ENCODE peak calls at places on chromosomes 2 and 18, in eight cellular contexts. One of them, this sample, is unnamed. For H3K36me3 and H3K4me1, the result is how much of the 10 kb centered on the place peaks cover.

GRCh38 chr2:157404363-157404762 is 39.5 kb downstream of the CYTIP start:
- DNase-seq in uterus: no peak
- DNase-seq in tibial nerve: no peak
- DNase-seq in GM23338: no peak
- DNase-seq in cardiac muscle cell: no peak
- DNase-seq in lower lobe of right lung: peak
- DNase-seq in heart left ventricle: no peak
- DNase-seq in colonic mucosa: no peak
- DNase-seq in this sample: no peak

GRCh38 chr2:95667480-95667879 is 75.7 kb downstream of the TRIM43 start:
- DNase-seq in colonic mucosa: no peak
- DNase-seq in uterus: no peak
- DNase-seq in lower lobe of right lung: no peak
- DNase-seq in tibial nerve: no peak
- DNase-seq in GM23338: no peak
- DNase-seq in heart left ventricle: no peak
- DNase-seq in cardiac muscle cell: no peak
- DNase-seq in this sample: no peak

GRCh38 chr2:98465456-98466201 is 21.0 kb downstream of the INPP4A start:
- DNase-seq in cardiac muscle cell: no peak
- DNase-seq in colonic mucosa: peak
- DNase-seq in lower lobe of right lung: peak
- DNase-seq in uterus: peak
- DNase-seq in GM23338: no peak
- DNase-seq in heart left ventricle: peak
- DNase-seq in tibial nerve: peak
- DNase-seq in this sample: peak

GRCh38 chr2:27071990-27072830 is 756 bp upstream of the OST4 start:
- DNase-seq in GM23338: peak
- DNase-seq in colonic mucosa: peak
- DNase-seq in uterus: peak
- DNase-seq in cardiac muscle cell: peak
- DNase-seq in lower lobe of right lung: no peak
- DNase-seq in tibial nerve: no peak
- DNase-seq in heart left ventricle: peak
- DNase-seq in this sample: peak

GRCh38 chr2:169225233-169225750 is 137.0 kb downstream of the LRP2 start:
- DNase-seq in tibial nerve: no peak
- DNase-seq in heart left ventricle: no peak
- DNase-seq in cardiac muscle cell: no peak
- DNase-seq in uterus: no peak
- DNase-seq in lower lobe of right lung: no peak
- DNase-seq in GM23338: no peak
- DNase-seq in colonic mucosa: no peak
- DNase-seq in this sample: no peak

GRCh38 chr2:215460682-215461081 is 24.8 kb upstream of the FN1 start:
- DNase-seq in heart left ventricle: no peak
- DNase-seq in tibial nerve: no peak
- DNase-seq in uterus: no peak
- DNase-seq in lower lobe of right lung: no peak
- DNase-seq in cardiac muscle cell: no peak
- DNase-seq in colonic mucosa: no peak
- DNase-seq in GM23338: no peak
- DNase-seq in this sample: no peak

GRCh38 chr2:164511738-164512137 is 109.5 kb downstream of the GRB14 start:
- DNase-seq in GM23338: no peak
- DNase-seq in uterus: no peak
- DNase-seq in colonic mucosa: no peak
- DNase-seq in heart left ventricle: no peak
- DNase-seq in lower lobe of right lung: no peak
- DNase-seq in tibial nerve: no peak
- DNase-seq in cardiac muscle cell: no peak
- DNase-seq in this sample: no peak

GRCh38 chr18:79516441-79516931 is 120.8 kb downstream of the NFATC1 start:
- DNase-seq in GM23338: no peak
- DNase-seq in cardiac muscle cell: no peak
- DNase-seq in uterus: no peak
- DNase-seq in tibial nerve: no peak
- DNase-seq in colonic mucosa: peak
- DNase-seq in lower lobe of right lung: no peak
- DNase-seq in heart left ventricle: no peak
- DNase-seq in this sample: no peak

GRCh38 chr2:128644156-128644555 is 325.5 kb upstream of the HS6ST1 start:
- DNase-seq in GM23338: peak
- DNase-seq in colonic mucosa: no peak
- DNase-seq in tibial nerve: no peak
- DNase-seq in heart left ventricle: peak
- DNase-seq in lower lobe of right lung: no peak
- DNase-seq in uterus: no peak
- DNase-seq in cardiac muscle cell: no peak
- DNase-seq in this sample: no peak

GRCh38 chr18:68699043-68699442 is 15.9 kb downstream of the TMX3 start:
- DNase-seq in GM23338: no peak
- DNase-seq in lower lobe of right lung: no peak
- DNase-seq in tibial nerve: no peak
- DNase-seq in colonic mucosa: no peak
- DNase-seq in heart left ventricle: no peak
- DNase-seq in uterus: no peak
- DNase-seq in cardiac muscle cell: no peak
- DNase-seq in this sample: no peak

GRCh38 chr2:71453404-71454220 is at the start of gene DYSF:
- DNase-seq in lower lobe of right lung: peak
- DNase-seq in heart left ventricle: peak
- DNase-seq in GM23338: peak
- DNase-seq in colonic mucosa: no peak
- DNase-seq in tibial nerve: no peak
- DNase-seq in cardiac muscle cell: peak
- DNase-seq in uterus: no peak
- DNase-seq in this sample: peak

GRCh38 chr2:75655861-75656260 is 9.3 kb downstream of the MRPL19 start:
- DNase-seq in colonic mucosa: no peak
- DNase-seq in heart left ventricle: no peak
- DNase-seq in tibial nerve: no peak
- DNase-seq in GM23338: no peak
- DNase-seq in lower lobe of right lung: no peak
- DNase-seq in uterus: no peak
- DNase-seq in cardiac muscle cell: no peak
- DNase-seq in this sample: no peak

GRCh38 chr18:44681039-44681595 is 429 bp downstream of the SETBP1 start:
- DNase-seq in uterus: peak
- DNase-seq in colonic mucosa: no peak
- DNase-seq in lower lobe of right lung: no peak
- DNase-seq in tibial nerve: no peak
- DNase-seq in cardiac muscle cell: no peak
- DNase-seq in heart left ventricle: no peak
- DNase-seq in GM23338: no peak
- DNase-seq in this sample: peak

GRCh38 chr18:79528296-79528695 is 132.6 kb downstream of the NFATC1 start:
- DNase-seq in GM23338: no peak
- DNase-seq in colonic mucosa: no peak
- DNase-seq in tibial nerve: no peak
- DNase-seq in heart left ventricle: no peak
- DNase-seq in uterus: peak
- DNase-seq in cardiac muscle cell: no peak
- DNase-seq in lower lobe of right lung: peak
- DNase-seq in this sample: no peak

GRCh38 chr18:2169656-2170055 is 401.6 kb downstream of the METTL4 start:
- DNase-seq in cardiac muscle cell: no peak
- DNase-seq in lower lobe of right lung: no peak
- DNase-seq in uterus: no peak
- DNase-seq in colonic mucosa: no peak
- DNase-seq in tibial nerve: no peak
- DNase-seq in GM23338: no peak
- DNase-seq in heart left ventricle: no peak
- DNase-seq in this sample: no peak

GRCh38 chr2:63104482-63104881 is 53.9 kb downstream of the OTX1 start:
- DNase-seq in lower lobe of right lung: no peak
- DNase-seq in GM23338: no peak
- DNase-seq in colonic mucosa: no peak
- DNase-seq in uterus: no peak
- DNase-seq in cardiac muscle cell: no peak
- DNase-seq in heart left ventricle: no peak
- DNase-seq in tibial nerve: no peak
- DNase-seq in this sample: no peak

GRCh38 chr18:13302611-13303267 is 84.2 kb downstream of the LDLRAD4 start:
- DNase-seq in uterus: no peak
- DNase-seq in cardiac muscle cell: no peak
- DNase-seq in GM23338: no peak
- DNase-seq in heart left ventricle: no peak
- DNase-seq in lower lobe of right lung: no peak
- DNase-seq in tibial nerve: peak
- DNase-seq in colonic mucosa: no peak
- DNase-seq in this sample: no peak

GRCh38 chr2:234747833-234748559 is 203.8 kb upstream of the SH3BP4 start:
- DNase-seq in heart left ventricle: no peak
- DNase-seq in cardiac muscle cell: no peak
- DNase-seq in uterus: no peak
- DNase-seq in lower lobe of right lung: no peak
- DNase-seq in GM23338: no peak
- DNase-seq in tibial nerve: no peak
- DNase-seq in colonic mucosa: no peak
- DNase-seq in this sample: no peak

DNA sequence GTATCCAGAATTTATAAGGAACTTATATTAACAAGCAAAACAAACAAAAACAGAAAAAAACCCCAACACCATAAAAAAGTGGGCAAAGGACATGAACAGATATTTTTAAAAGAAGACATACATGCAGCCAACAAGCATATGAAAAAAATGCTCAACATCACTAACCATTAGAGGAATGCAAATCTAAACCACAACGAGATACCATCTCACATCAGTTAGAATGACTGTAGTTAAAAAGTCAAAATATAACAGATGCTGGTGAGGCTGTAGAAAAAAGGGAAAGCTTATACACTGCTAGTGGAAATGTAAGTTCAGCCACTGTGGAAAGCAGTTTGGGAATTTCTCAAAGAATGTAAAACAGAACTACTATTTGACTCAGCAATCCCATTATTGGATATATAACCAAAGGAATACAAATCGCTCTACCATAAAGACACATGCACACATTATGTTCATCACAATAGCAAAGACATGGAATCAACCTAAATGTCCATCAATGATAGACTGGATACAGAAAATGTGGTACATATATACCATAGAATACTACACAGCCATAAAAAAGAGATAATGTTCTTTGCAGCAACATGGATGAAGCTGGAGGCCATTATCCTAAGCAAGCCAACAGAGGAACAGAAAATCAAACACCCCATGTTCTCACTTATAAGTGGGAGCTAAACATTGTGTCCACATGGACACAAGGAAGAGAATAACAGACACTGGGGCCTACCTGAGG is 25.3 kb downstream of the PREPL start:
- DNase-seq in GM23338: no peak
- DNase-seq in heart left ventricle: no peak
- DNase-seq in colonic mucosa: no peak
- DNase-seq in cardiac muscle cell: no peak
- DNase-seq in tibial nerve: no peak
- DNase-seq in lower lobe of right lung: no peak
- DNase-seq in uterus: no peak
- DNase-seq in this sample: no peak
- H3K36me3 ChIP-seq in GM23338: under half
- H3K36me3 ChIP-seq in heart left ventricle: half or more
- H3K36me3 ChIP-seq in colonic mucosa: under half
- H3K36me3 ChIP-seq in cardiac muscle cell: under half
- H3K36me3 ChIP-seq in tibial nerve: half or more
- H3K36me3 ChIP-seq in lower lobe of right lung: half or more
- H3K36me3 ChIP-seq in uterus: under half
- H3K36me3 ChIP-seq in this sample: half or more

GRCh38 chr2:46925444-46926351 is 10.1 kb upstream of the MCFD2 start:
- DNase-seq in GM23338: peak
- DNase-seq in uterus: no peak
- DNase-seq in heart left ventricle: no peak
- DNase-seq in lower lobe of right lung: no peak
- DNase-seq in cardiac muscle cell: no peak
- DNase-seq in colonic mucosa: no peak
- DNase-seq in tibial nerve: no peak
- DNase-seq in this sample: no peak

GRCh38 chr2:46924608-46925007 is 9.0 kb upstream of the MCFD2 start:
- DNase-seq in lower lobe of right lung: no peak
- DNase-seq in uterus: no peak
- DNase-seq in colonic mucosa: no peak
- DNase-seq in heart left ventricle: no peak
- DNase-seq in cardiac muscle cell: no peak
- DNase-seq in tibial nerve: no peak
- DNase-seq in GM23338: no peak
- DNase-seq in this sample: peak

GRCh38 chr2:46923011-46923669 is 7.5 kb upstream of the MCFD2 start:
- DNase-seq in heart left ventricle: no peak
- DNase-seq in lower lobe of right lung: no peak
- DNase-seq in colonic mucosa: peak
- DNase-seq in tibial nerve: no peak
- DNase-seq in uterus: no peak
- DNase-seq in GM23338: no peak
- DNase-seq in cardiac muscle cell: no peak
- DNase-seq in this sample: no peak

GRCh38 chr2:46922606-46923005 is 7.0 kb upstream of the MCFD2 start:
- DNase-seq in uterus: no peak
- DNase-seq in colonic mucosa: no peak
- DNase-seq in lower lobe of right lung: no peak
- DNase-seq in GM23338: no peak
- DNase-seq in tibial nerve: no peak
- DNase-seq in cardiac muscle cell: no peak
- DNase-seq in heart left ventricle: no peak
- DNase-seq in this sample: no peak

DNA sequence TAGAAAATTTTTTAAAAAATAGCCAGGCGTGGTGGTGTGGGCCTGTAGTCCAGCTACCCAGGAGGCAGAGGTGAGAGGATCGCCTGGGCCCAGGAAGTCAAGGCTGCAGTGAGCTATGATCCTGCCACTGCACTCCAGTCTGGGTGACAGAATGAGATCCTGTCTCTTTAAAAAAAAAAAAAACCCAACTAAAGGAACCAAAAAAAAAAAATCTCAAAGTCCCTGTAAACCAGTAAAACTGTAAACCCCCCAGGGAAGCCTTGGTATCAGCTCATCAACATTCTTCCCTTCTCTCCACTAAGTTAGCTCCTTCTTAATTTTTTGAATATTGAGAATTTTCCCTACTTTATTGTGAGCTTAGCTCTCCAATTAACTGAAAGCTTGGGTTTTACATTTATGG is 8.4 kb upstream of the MCFD2 start:
- DNase-seq in uterus: no peak
- DNase-seq in heart left ventricle: no peak
- DNase-seq in lower lobe of right lung: no peak
- DNase-seq in cardiac muscle cell: no peak
- DNase-seq in tibial nerve: no peak
- DNase-seq in GM23338: no peak
- DNase-seq in colonic mucosa: no peak
- DNase-seq in this sample: no peak
- H3K4me1 ChIP-seq in uterus: under half
- H3K4me1 ChIP-seq in heart left ventricle: under half
- H3K4me1 ChIP-seq in lower lobe of right lung: under half
- H3K4me1 ChIP-seq in cardiac muscle cell: under half
- H3K4me1 ChIP-seq in tibial nerve: under half
- H3K4me1 ChIP-seq in GM23338: under half
- H3K4me1 ChIP-seq in colonic mucosa: under half
- H3K4me1 ChIP-seq in this sample: under half

GRCh38 chr18:67133669-67134068 is 382.9 kb downstream of the DSEL start:
- DNase-seq in heart left ventricle: no peak
- DNase-seq in cardiac muscle cell: no peak
- DNase-seq in lower lobe of right lung: no peak
- DNase-seq in tibial nerve: no peak
- DNase-seq in colonic mucosa: no peak
- DNase-seq in uterus: no peak
- DNase-seq in GM23338: no peak
- DNase-seq in this sample: no peak
- TF ChIP-seq CTCF in heart left ventricle: no peak
- TF ChIP-seq CTCF in cardiac muscle cell: no peak
- TF ChIP-seq CTCF in lower lobe of right lung: no peak
- TF ChIP-seq CTCF in tibial nerve: no peak
- TF ChIP-seq CTCF in colonic mucosa: no peak
- TF ChIP-seq CTCF in uterus: no peak
- TF ChIP-seq CTCF in GM23338: no peak
- TF ChIP-seq CTCF in this sample: no peak

GRCh38 chr2:201218780-201219179 is 35.8 kb downstream of the CASP10 start:
- DNase-seq in uterus: no peak
- DNase-seq in heart left ventricle: no peak
- DNase-seq in tibial nerve: no peak
- DNase-seq in cardiac muscle cell: no peak
- DNase-seq in lower lobe of right lung: no peak
- DNase-seq in GM23338: no peak
- DNase-seq in colonic mucosa: peak
- DNase-seq in this sample: no peak
- H3K36me3 ChIP-seq in uterus: under half
- H3K36me3 ChIP-seq in heart left ventricle: under half
- H3K36me3 ChIP-seq in tibial nerve: under half
- H3K36me3 ChIP-seq in cardiac muscle cell: under half
- H3K36me3 ChIP-seq in lower lobe of right lung: under half
- H3K36me3 ChIP-seq in GM23338: under half
- H3K36me3 ChIP-seq in colonic mucosa: under half
- H3K36me3 ChIP-seq in this sample: under half

This sample was measured in psoas muscle.